ENCODE peak calls at places on chromosomes 12 and 14, in seven cellular contexts. F is aorta, U is A549, M is endodermal cell, C is kidney, W is fibroblast of lung, I is neural progenitor cell. T is an unnamed sample. For H3K4me1 and H3K9me3, the result is how much of the 10 kb centered on the place peaks cover.

GRCh38 chr12:115756804-115757203 is 520.7 kb downstream of the MED13L start:
- DNase-seq in F (no peak), U (no peak), M (no peak), C (no peak), W (peak), I (no peak), T (no peak)

GRCh38 chr14:57533214-57533613 is 39.6 kb upstream of the CCDC198 start:
- DNase-seq in F (no peak), U (peak), M (peak), C (no peak), W (peak), I (peak), T (no peak)

GRCh38 chr14:76698631-76699030 is 62.6 kb upstream of the VASH1 start:
- DNase-seq in F (no peak), U (no peak), M (no peak), C (no peak), W (no peak), I (no peak), T (no peak)

GRCh38 chr12:31204995-31205582 is 120.9 kb downstream of the SINHCAF start:
- DNase-seq in F (no peak), U (no peak), M (no peak), C (no peak), W (peak), I (no peak), T (no peak)

GRCh38 chr14:32666310-32666709 is 272.4 kb upstream of the NPAS3 start:
- DNase-seq in F (no peak), U (no peak), M (no peak), C (no peak), W (no peak), I (no peak), T (no peak)

GRCh38 chr12:62297321-62297720 is 37.1 kb downstream of the USP15 start:
- DNase-seq in F (no peak), U (no peak), M (no peak), C (no peak), W (no peak), I (no peak), T (no peak)

GRCh38 chr14:104011824-104012517 is 69.6 kb upstream of the RD3L start:
- DNase-seq in F (no peak), U (no peak), M (no peak), C (no peak), W (no peak), I (no peak), T (no peak)

GRCh38 chr12:6613015-6613775 is 6.0 kb upstream of the CHD4 start:
- DNase-seq in F (peak), U (no peak), M (peak), C (peak), W (peak), I (peak), T (peak)

GRCh38 chr14:51677738-51678137 is 26.0 kb downstream of the FRMD6 start:
- DNase-seq in F (no peak), U (no peak), M (no peak), C (no peak), W (no peak), I (no peak), T (no peak)

GRCh38 chr12:14243941-14244340 is 121.5 kb upstream of the ATF7IP start:
- DNase-seq in F (no peak), U (no peak), M (no peak), C (no peak), W (no peak), I (no peak), T (no peak)

DNA sequence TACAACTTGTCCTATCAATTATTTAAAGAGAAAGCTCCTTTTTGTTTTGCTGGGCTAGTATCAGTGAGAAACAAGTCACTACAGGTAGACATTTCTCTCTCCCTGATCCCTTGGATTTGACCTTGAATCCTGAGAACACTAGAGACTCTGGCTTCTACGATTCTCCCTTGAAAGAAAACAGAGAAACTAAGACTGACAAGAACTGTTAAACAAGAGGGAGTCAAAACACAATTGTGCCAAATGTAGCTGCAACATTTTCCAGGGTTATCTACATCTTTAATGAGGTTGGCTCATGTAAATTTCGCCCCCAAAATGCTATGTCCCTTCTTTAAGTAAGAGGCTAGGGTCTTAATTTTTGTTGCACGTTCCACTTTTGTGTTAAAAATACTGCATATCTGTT is 62.4 kb downstream of the SLC38A1 start:
- DNase-seq in F (no peak), U (no peak), M (no peak), C (no peak), W (no peak), I (no peak), T (no peak)
- H3K4me1 ChIP-seq in F (under half), U (under half), M (under half), C (under half), W (under half), I (under half), T (under half)

GRCh38 chr12:5429741-5430557 is 2.0 kb upstream of the NTF3 start:
- DNase-seq in F (no peak), U (no peak), M (peak), C (no peak), W (no peak), I (peak), T (no peak)

GRCh38 chr12:5433840-5434646 is 2.1 kb downstream of the NTF3 start:
- DNase-seq in F (no peak), U (no peak), M (peak), C (no peak), W (no peak), I (peak), T (no peak)

GRCh38 chr12:5433081-5433839 is 1.4 kb downstream of the NTF3 start:
- DNase-seq in F (no peak), U (no peak), M (peak), C (peak), W (no peak), I (peak), T (no peak)

GRCh38 chr12:5430639-5431603 is 987 bp upstream of the NTF3 start:
- DNase-seq in F (peak), U (no peak), M (peak), C (no peak), W (no peak), I (peak), T (no peak)

GRCh38 chr12:5432011-5432400 is at the start of gene NTF3:
- DNase-seq in F (peak), U (no peak), M (peak), C (no peak), W (peak), I (peak), T (no peak)
- H3K4me3 ChIP-seq in F (peak), U (peak), M (peak), C (peak), W (peak), I (peak), T (no peak)

DNA sequence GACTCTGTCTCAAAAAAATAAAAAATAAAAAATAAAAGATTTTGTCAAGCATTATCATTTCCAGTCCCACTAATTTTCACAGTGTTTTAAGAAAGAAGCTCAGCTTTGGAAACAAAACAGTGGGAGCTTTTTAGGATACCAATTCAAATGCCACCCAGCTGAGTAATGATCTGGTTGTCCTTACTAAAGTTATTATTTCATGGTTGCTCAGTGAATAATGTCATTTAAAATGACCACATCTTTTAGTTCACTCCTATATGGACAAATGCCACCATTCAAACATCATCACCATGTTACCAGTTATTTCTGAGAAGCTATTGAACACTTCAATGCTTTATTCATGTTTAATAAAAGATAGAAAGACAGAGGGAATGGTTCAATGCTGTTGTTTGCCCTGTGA is 365.0 kb downstream of the CCER1 start:
- DNase-seq in F (no peak), U (no peak), M (no peak), C (no peak), W (no peak), I (no peak), T (no peak)
- H3K9me3 ChIP-seq in F (under half), U (under half), M (under half), C (under half), W (under half), I (under half), T (under half)

GRCh38 chr12:108649668-108650067 is 16.0 kb upstream of the SELPLG start:
- DNase-seq in F (no peak), U (no peak), M (peak), C (no peak), W (peak), I (no peak), T (no peak)

GRCh38 chr12:108648371-108648770 is 14.7 kb upstream of the SELPLG start:
- DNase-seq in F (no peak), U (no peak), M (peak), C (no peak), W (no peak), I (no peak), T (no peak)

GRCh38 chr12:108647936-108648287 is 14.2 kb upstream of the SELPLG start:
- DNase-seq in F (no peak), U (no peak), M (peak), C (no peak), W (no peak), I (no peak), T (no peak)

GRCh38 chr12:108650083-108650482 is 16.4 kb upstream of the SELPLG start:
- DNase-seq in F (no peak), U (no peak), M (peak), C (no peak), W (no peak), I (no peak), T (no peak)

GRCh38 chr12:108649126-108649525 is 15.4 kb upstream of the SELPLG start:
- DNase-seq in F (no peak), U (no peak), M (no peak), C (no peak), W (peak), I (no peak), T (no peak)
- H3K4me1 ChIP-seq in F (under half), U (under half), M (under half), C (under half), W (under half), I (under half), T (under half)

DNA sequence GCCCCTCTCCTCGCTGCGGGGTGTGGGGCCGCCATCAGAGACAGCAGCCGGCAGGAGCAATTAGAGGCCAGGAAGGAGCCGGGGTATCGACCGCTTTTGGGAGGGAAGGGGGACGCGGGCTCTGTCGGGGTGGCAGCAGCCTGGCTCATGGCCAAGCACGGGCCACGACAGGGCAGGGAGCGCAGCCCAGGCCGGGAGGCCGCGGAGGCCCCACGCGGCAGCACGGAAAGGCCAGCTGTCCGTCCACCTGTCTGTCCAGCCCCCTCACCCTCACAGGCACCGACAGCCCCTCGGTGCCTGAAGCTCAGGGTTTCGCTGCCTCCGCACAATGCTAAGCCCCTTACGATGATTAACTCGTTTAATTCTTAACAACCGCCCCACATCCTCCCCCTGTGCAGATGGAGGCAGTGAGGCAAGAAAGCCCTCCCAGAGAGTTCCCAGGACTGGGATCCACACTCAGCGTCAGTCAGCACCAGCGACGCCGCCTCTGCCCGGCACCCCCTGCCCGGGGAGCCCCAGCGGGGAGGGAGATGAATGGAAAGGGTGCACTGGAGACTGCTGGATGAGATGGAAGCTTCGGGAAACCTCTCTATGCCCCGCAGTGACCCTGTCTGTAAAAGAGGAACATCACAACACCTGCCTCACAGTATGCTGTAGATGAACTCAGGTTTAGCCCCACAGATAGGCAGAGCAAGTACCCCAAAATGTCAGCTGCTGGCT is 23.7 kb downstream of the NCOR2 start:
- DNase-seq in F (no peak), U (no peak), M (no peak), C (peak), W (no peak), I (peak), T (no peak)
- H3K4me3 ChIP-seq in F (no peak), U (no peak), M (no peak), C (no peak), W (no peak), I (peak), T (no peak)

GRCh38 chr12:128250091-128250490 is 16.9 kb upstream of the TMEM132C start:
- DNase-seq in F (no peak), U (no peak), M (no peak), C (no peak), W (no peak), I (no peak), T (no peak)

GRCh38 chr12:128245890-128246289 is 21.1 kb upstream of the TMEM132C start:
- DNase-seq in F (no peak), U (no peak), M (no peak), C (no peak), W (no peak), I (no peak), T (no peak)

GRCh38 chr12:128240745-128241144 is 26.2 kb upstream of the TMEM132C start:
- DNase-seq in F (no peak), U (no peak), M (no peak), C (no peak), W (no peak), I (no peak), T (no peak)

DNA sequence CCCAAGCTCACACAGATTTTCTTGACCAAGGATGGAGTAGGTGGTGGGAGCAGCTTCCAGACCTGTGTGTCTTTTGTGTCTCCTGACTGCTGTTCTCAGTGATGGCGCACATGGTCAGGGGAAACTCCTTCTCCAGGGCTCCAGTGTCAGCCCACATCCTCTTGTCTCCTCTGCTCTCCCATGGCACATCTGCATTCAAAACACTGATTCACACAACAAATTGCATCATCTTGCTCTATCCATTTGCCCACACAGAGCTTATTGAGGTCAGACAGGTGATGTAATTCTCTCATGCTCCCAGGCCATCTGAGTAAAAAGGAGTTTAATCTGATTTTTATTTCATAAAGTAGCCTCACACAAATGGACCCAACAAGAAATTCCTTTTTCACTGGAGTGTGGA is 21.9 kb upstream of the TMEM132C start:
- DNase-seq in F (no peak), U (no peak), M (no peak), C (no peak), W (no peak), I (no peak), T (no peak)
- H3K9me3 ChIP-seq in F (under half), U (under half), M (under half), C (under half), W (under half), I (under half), T (under half)

DNA sequence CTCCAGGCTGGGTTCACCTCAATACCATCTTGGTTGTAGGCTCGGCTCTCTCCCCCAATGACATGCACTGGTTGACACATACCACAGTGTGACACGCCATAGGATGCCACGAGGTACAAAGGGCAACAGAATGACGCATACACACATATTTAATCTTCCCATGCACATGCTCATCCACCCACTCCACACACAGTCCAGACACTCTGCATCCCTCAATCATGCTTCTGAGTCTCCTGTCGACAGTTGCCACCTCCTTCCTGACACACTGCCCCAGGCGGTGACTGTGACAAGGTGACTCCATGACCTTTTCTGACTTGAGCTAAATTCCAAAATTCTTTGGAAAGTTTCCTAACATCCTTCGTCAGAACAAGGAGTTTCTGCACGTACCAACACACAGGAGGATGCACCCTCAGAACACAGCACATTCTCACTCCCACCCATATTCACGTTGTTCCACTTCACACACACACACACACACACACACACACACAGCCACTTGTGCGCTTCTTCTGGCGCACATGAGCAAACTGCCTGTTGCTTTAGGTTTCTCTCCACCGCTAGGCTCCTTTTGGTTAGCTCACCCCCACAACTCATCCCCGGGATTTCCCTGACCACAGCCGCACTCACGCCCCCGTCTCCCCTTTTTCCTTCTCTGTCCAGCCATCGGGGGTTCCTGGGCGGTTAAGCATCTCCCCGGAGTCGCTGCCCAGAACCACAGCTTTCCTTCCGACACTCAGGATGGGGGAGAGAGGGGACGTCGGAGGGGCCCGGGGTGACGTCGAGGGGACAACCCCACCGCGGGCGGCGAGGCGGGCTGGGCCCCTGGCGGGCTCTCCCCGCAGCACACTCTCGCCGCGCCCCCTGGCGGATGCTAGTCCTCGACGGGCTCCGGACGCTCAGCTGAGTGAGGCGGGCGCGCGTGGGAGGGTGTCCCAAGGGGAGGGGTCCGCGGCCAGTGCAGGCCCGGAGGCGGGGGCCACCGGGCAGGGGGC is 536 bp upstream of the WNT1 start:
- DNase-seq in F (peak), U (peak), M (peak), C (peak), W (no peak), I (peak), T (no peak)
- H3K4me1 ChIP-seq in F (under half), U (under half), M (under half), C (under half), W (under half), I (under half), T (under half)

DNA sequence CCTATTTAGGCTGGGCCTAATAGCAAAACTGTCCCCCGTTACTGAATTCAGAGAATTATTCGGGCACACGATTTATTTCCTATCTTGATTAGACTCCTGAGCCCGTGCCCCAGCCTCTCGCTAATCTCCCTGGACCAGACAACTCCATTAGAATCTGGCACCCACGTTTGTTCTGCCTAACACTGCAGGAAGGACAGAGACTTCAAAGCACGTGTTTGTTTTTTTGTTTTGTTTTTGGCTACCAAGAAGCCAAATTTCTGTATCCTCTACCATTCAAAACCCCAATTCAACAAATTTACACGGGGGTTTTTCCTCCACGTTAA is 4.8 kb downstream of the USP44 start:
- DNase-seq in F (no peak), U (no peak), M (peak), C (no peak), W (no peak), I (peak), T (no peak)
- H3K4me3 ChIP-seq in F (no peak), U (no peak), M (peak), C (no peak), W (no peak), I (peak), T (no peak)

GRCh38 chr14:20191396-20191795 is 700 bp downstream of the OR11G2 start:
- DNase-seq in F (no peak), U (no peak), M (no peak), C (no peak), W (no peak), I (no peak), T (no peak)

GRCh38 chr14:20194101-20194500 is 3.4 kb downstream of the OR11G2 start:
- DNase-seq in F (no peak), U (no peak), M (no peak), C (no peak), W (no peak), I (no peak), T (no peak)

GRCh38 chr14:20195911-20196310 is 5.2 kb downstream of the OR11G2 start:
- DNase-seq in F (no peak), U (no peak), M (no peak), C (no peak), W (no peak), I (no peak), T (no peak)

GRCh38 chr14:20190596-20190995 is at the start of gene OR11G2:
- DNase-seq in F (no peak), U (no peak), M (no peak), C (no peak), W (no peak), I (no peak), T (no peak)
- H3K9me3 ChIP-seq in F (under half), U (under half), M (half or more), C (under half), W (under half), I (under half), T (under half)

DNA sequence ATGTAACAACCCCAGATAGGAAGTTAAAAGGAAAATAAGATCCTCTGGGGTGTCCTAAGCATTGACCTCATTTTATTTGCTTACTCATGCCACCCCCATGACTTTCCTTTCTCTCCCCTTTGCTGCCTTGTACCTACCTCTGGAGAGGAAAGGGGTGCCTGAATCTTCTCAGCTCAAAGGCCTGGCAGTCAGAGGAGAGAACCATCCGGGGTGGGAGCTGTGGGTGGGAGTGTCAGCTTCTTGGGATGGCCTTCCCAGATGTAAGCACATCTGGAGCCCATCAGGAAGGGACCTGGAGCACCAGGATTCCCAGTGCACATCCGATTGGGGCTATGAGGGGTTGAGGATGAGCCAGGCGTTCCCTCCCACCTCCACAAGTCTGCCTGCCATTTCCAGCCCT is 5.2 kb upstream of the ITGA5 start:
- DNase-seq in F (no peak), U (no peak), M (no peak), C (no peak), W (no peak), I (no peak), T (peak)
- H3K4me1 ChIP-seq in F (under half), U (half or more), M (under half), C (under half), W (under half), I (under half), T (half or more)